ENCODE peak calls at places on chromosome 9, in eight cellular contexts. M, N, Q, U, T, C, E and J are unnamed samples.

GRCh38 chr9:110446171-110446570 is 108.5 kb upstream of the TXNDC8 start:
- DNase-seq in N (no peak), Q (no peak), M (no peak), T (no peak), E (no peak), U (no peak), C (no peak), J (no peak)

GRCh38 chr9:15220658-15221310 is 86.2 kb downstream of the TTC39B start:
- DNase-seq in E (no peak), Q (no peak), U (no peak), C (no peak), N (no peak), T (no peak), M (no peak), J (no peak)

GRCh38 chr9:102309379-102309778 is 570.9 kb upstream of the GRIN3A start:
- DNase-seq in N (no peak), U (no peak), M (no peak), E (no peak), C (no peak), Q (no peak), T (peak), J (no peak)

GRCh38 chr9:9142001-9142400 is 1342.4 kb upstream of the DMAC1 start:
- DNase-seq in U (no peak), T (no peak), N (no peak), M (no peak), E (no peak), C (no peak), Q (no peak), J (no peak)

GRCh38 chr9:123049589-123050222 is 16.2 kb downstream of the GPR21 start:
- DNase-seq in C (no peak), T (peak), U (peak), N (no peak), Q (no peak), M (no peak), E (no peak), J (no peak)

GRCh38 chr9:127278372-127278771 is 13.8 kb downstream of the GARNL3 start:
- DNase-seq in C (no peak), U (peak), M (no peak), T (no peak), N (no peak), Q (no peak), E (no peak), J (no peak)

GRCh38 chr9:81604306-81605153 is 84.8 kb downstream of the TLE1 start:
- DNase-seq in T (no peak), E (no peak), U (no peak), C (no peak), M (no peak), Q (no peak), N (no peak), J (no peak)

GRCh38 chr9:36893148-36893547 is 140.9 kb downstream of the PAX5 start:
- DNase-seq in E (no peak), U (no peak), M (no peak), C (no peak), Q (no peak), N (no peak), T (no peak), J (no peak)

GRCh38 chr9:134891713-134892112 is 11.1 kb downstream of the FCN2 start:
- DNase-seq in N (no peak), C (no peak), T (no peak), Q (no peak), U (no peak), M (no peak), E (no peak), J (no peak)

GRCh38 chr9:35603506-35603985 is 1.5 kb upstream of the TESK1 start:
- DNase-seq in Q (peak), E (no peak), T (no peak), U (peak), M (no peak), C (peak), N (no peak), J (peak)

GRCh38 chr9:22469928-22470544 is 23.4 kb downstream of the DMRTA1 start:
- DNase-seq in M (no peak), E (no peak), Q (no peak), U (peak), N (peak), T (peak), C (peak), J (peak)

GRCh38 chr9:4596165-4596922 is 65.8 kb upstream of the PLPP6 start:
- DNase-seq in C (no peak), T (no peak), M (no peak), N (no peak), U (no peak), Q (no peak), E (peak), J (no peak)

GRCh38 chr9:129253820-129254381 is 75.8 kb upstream of the IER5L start:
- DNase-seq in N (no peak), C (no peak), E (no peak), T (no peak), Q (no peak), M (no peak), U (no peak), J (no peak)

GRCh38 chr9:70112981-70113380 is 69.3 kb downstream of the MAMDC2 start:
- DNase-seq in U (peak), C (no peak), T (no peak), M (no peak), Q (no peak), N (peak), E (no peak), J (peak)

GRCh38 chr9:111034573-111035539 is 3.4 kb downstream of the LPAR1 start:
- DNase-seq in Q (peak), E (no peak), U (no peak), N (no peak), M (no peak), C (no peak), T (no peak), J (no peak)

GRCh38 chr9:125189361-125190289 is at the start of gene PPP6C:
- DNase-seq in Q (peak), E (peak), C (peak), N (peak), U (peak), M (peak), T (peak), J (peak)

GRCh38 chr9:13898957-13899356 is 415.0 kb downstream of the NFIB start:
- DNase-seq in U (no peak), M (no peak), E (no peak), T (no peak), Q (no peak), N (no peak), C (no peak), J (no peak)

GRCh38 chr9:17810728-17811634 is 232.1 kb downstream of the SH3GL2 start:
- DNase-seq in Q (peak), U (peak), T (peak), N (peak), C (peak), E (no peak), M (no peak), J (peak)

GRCh38 chr9:5438301-5439162 is 807 bp upstream of the PLGRKT start:
- DNase-seq in C (no peak), U (peak), E (peak), Q (no peak), N (no peak), T (no peak), M (no peak), J (peak)

GRCh38 chr9:89006308-89006707 is 15.0 kb downstream of the S1PR3 start:
- DNase-seq in U (no peak), T (no peak), M (no peak), E (no peak), C (peak), Q (no peak), N (no peak), J (no peak)

GRCh38 chr9:28671000-28671399 is 1097.7 kb upstream of the C9orf72 start:
- DNase-seq in E (no peak), Q (no peak), N (no peak), M (no peak), C (no peak), U (no peak), T (no peak), J (no peak)